ENCODE peak calls at places on chromosomes 2 and 18, in four cellular contexts. M is IMR-90, G is posterior cingulate gyrus, N is Kasumi-1. I is an unnamed sample.

GRCh38 chr2:180524458-180524857 is 455.9 kb upstream of the UBE2E3 start:
- DNase-seq in M (peak), G (no peak), N (no peak), I (no peak)

GRCh38 chr2:28004086-28004485 is 113.6 kb downstream of the BABAM2 start:
- DNase-seq in M (peak), G (no peak), N (peak), I (no peak)

GRCh38 chr2:14418110-14418509 is 214.4 kb upstream of the LRATD1 start:
- DNase-seq in M (no peak), G (no peak), N (no peak), I (no peak)

GRCh38 chr2:217049931-217050330 is 190.1 kb upstream of the TNP1 start:
- DNase-seq in M (no peak), G (no peak), N (no peak), I (no peak)

GRCh38 chr2:231575612-231576256 is 16.9 kb upstream of the TEX44 start:
- DNase-seq in M (no peak), G (peak), N (no peak), I (no peak)

GRCh38 chr2:111675419-111676194 is 208.4 kb downstream of the ANAPC1 start:
- DNase-seq in M (no peak), G (no peak), N (peak), I (peak)

GRCh38 chr2:121036226-121036692 is 248.7 kb downstream of the TFCP2L1 start:
- DNase-seq in M (no peak), G (no peak), N (no peak), I (no peak)

GRCh38 chr2:36800381-36800780 is 103.9 kb downstream of the VIT start:
- DNase-seq in M (no peak), G (peak), N (no peak), I (no peak)

GRCh38 chr2:96895709-96896651 is 26.1 kb upstream of the SEMA4C start:
- DNase-seq in M (no peak), G (no peak), N (no peak), I (no peak)

GRCh38 chr2:98472132-98472650 is 27.5 kb downstream of the INPP4A start:
- DNase-seq in M (no peak), G (no peak), N (no peak), I (no peak)

GRCh38 chr18:48904086-48904485 is 46.7 kb downstream of the SMAD7 start:
- DNase-seq in M (peak), G (no peak), N (no peak), I (no peak)

GRCh38 chr2:218993345-218994315 is at the start of gene CRYBA2:
- DNase-seq in M (no peak), G (no peak), N (no peak), I (no peak)

GRCh38 chr2:75337040-75337439 is 137.7 kb upstream of the TACR1 start:
- DNase-seq in M (no peak), G (no peak), N (no peak), I (no peak)

GRCh38 chr2:140117371-140117770 is 1337.2 kb upstream of the NXPH2 start:
- DNase-seq in M (no peak), G (no peak), N (no peak), I (no peak)

GRCh38 chr2:165952600-165953210 is 871 bp downstream of the TTC21B start:
- DNase-seq in M (peak), G (no peak), N (peak), I (peak)

GRCh38 chr2:40093036-40093673 is 314.1 kb upstream of the THUMPD2 start:
- DNase-seq in M (peak), G (no peak), N (no peak), I (no peak)

GRCh38 chr18:52700757-52701156 is 360.8 kb downstream of the DCC start:
- DNase-seq in M (no peak), G (no peak), N (no peak), I (no peak)

GRCh38 chr2:219331560-219332213 is 857 bp downstream of the RESP18 start:
- DNase-seq in M (peak), G (peak), N (no peak), I (no peak)

GRCh38 chr2:191910518-191910917 is 63.6 kb upstream of the CAVIN2 start:
- DNase-seq in M (peak), G (no peak), N (peak), I (no peak)

GRCh38 chr2:111676423-111676822 is 207.6 kb downstream of the ANAPC1 start:
- DNase-seq in M (peak), G (no peak), N (no peak), I (no peak)

GRCh38 chr2:25257032-25257455 is 84.7 kb downstream of the DNMT3A start:
- DNase-seq in M (peak), G (peak), N (no peak), I (peak)

GRCh38 chr2:174873457-174873856 is 109.2 kb upstream of the CHRNA1 start:
- DNase-seq in M (peak), G (no peak), N (no peak), I (no peak)

GRCh38 chr18:41353726-41354125 is 601.3 kb upstream of the PIK3C3 start:
- DNase-seq in M (no peak), G (no peak), N (no peak), I (no peak)

GRCh38 chr2:16614314-16614860 is 51.2 kb downstream of the CYRIA start:
- DNase-seq in M (peak), G (no peak), N (no peak), I (peak)

GRCh38 chr2:112957511-112957910 is 20.3 kb upstream of the IL36G start:
- DNase-seq in M (no peak), G (no peak), N (no peak), I (no peak)

GRCh38 chr2:231124833-231125232 is at the start of gene HTR2B:
- DNase-seq in M (peak), G (no peak), N (no peak), I (peak)

GRCh38 chr2:176464886-176465564 is 195.8 kb downstream of the MTX2 start:
- DNase-seq in M (no peak), G (no peak), N (no peak), I (peak)

GRCh38 chr2:24745825-24746224 is 47.4 kb downstream of the PTRHD1 start:
- DNase-seq in M (no peak), G (no peak), N (no peak), I (no peak)

GRCh38 chr2:111251711-111252110 is 131.0 kb downstream of the BCL2L11 start:
- DNase-seq in M (no peak), G (no peak), N (no peak), I (no peak)

GRCh38 chr2:207920721-207921120 is 104.6 kb downstream of the PLEKHM3 start:
- DNase-seq in M (no peak), G (no peak), N (no peak), I (no peak)

GRCh38 chr18:41140506-41140905 is 814.5 kb upstream of the PIK3C3 start:
- DNase-seq in M (no peak), G (no peak), N (no peak), I (no peak)

GRCh38 chr2:175167076-175167791 is 769 bp downstream of the ATF2 start:
- DNase-seq in M (no peak), G (peak), N (peak), I (peak)

I was measured in pons.